ENCODE peak calls at places on chromosome 6, in six cellular contexts. V is B cell; H is stimulated activated CD4-positive, alpha-beta T cell treated with anti-CD3 and anti-CD28 coated beads, Interleukin-4, amount 100 ng/mL, for 1 hour; F is AG10803; W is Caki2; N is anterior cingulate cortex. B is an unnamed sample.

GRCh38 chr6:14121936-14122344 is 4.4 kb downstream of the CD83 start:
- DNase-seq in V (peak), H (peak), F (no peak), W (no peak), N (no peak), B (no peak)

GRCh38 chr6:88165877-88166492 is at the start of gene CNR1:
- DNase-seq in N (peak), V (peak), H (peak), W (peak), F (peak), B (peak)

GRCh38 chr6:145360865-145361264 is 374.5 kb downstream of the EPM2A start:
- DNase-seq in N (no peak), H (no peak), V (no peak), W (peak), F (no peak), B (no peak)

GRCh38 chr6:130132286-130132701 is 90.5 kb downstream of the SAMD3 start:
- DNase-seq in N (no peak), W (no peak), H (no peak), F (no peak), V (peak), B (no peak)

GRCh38 chr6:36323062-36323461 is 13.6 kb downstream of the BNIP5 start:
- DNase-seq in V (no peak), H (no peak), N (no peak), F (peak), W (no peak), B (peak)

GRCh38 chr6:169921227-169921626 is 169.8 kb downstream of the ERMARD start:
- DNase-seq in V (no peak), F (no peak), N (no peak), H (no peak), W (no peak), B (no peak)

GRCh38 chr6:27651371-27651732 is 178.4 kb upstream of the ZNF184 start:
- DNase-seq in F (no peak), V (no peak), H (no peak), W (peak), N (no peak), B (peak)

GRCh38 chr6:150932976-150933375 is 67.5 kb downstream of the MTHFD1L start:
- DNase-seq in H (no peak), V (no peak), N (no peak), W (no peak), F (peak), B (no peak)

GRCh38 chr6:54990001-54990400 is 143.4 kb downstream of the FAM83B start:
- DNase-seq in F (no peak), V (no peak), N (no peak), H (no peak), W (no peak), B (no peak)

B was measured in HAP-1.